ENCODE peak calls at places on chromosomes 13 and 19, in four cellular contexts. One of them, this sample, is unnamed.

GRCh38 chr19:33130433-33130832 is 1.5 kb upstream of the WDR88 start:
- DNase-seq in breast epithelium: no peak
- DNase-seq in transverse colon: no peak
- DNase-seq in endothelial cell of umbilical vein: no peak
- DNase-seq in this sample: no peak

GRCh38 chr13:78806457-78806856 is 147.5 kb upstream of the OBI1 start:
- DNase-seq in breast epithelium: no peak
- DNase-seq in transverse colon: no peak
- DNase-seq in endothelial cell of umbilical vein: peak; percentile 11
- DNase-seq in this sample: no peak

GRCh38 chr19:35164418-35164817 is 9.9 kb downstream of the FXYD5 start:
- DNase-seq in breast epithelium: no peak
- DNase-seq in transverse colon: no peak
- DNase-seq in endothelial cell of umbilical vein: no peak
- DNase-seq in this sample: no peak

GRCh38 chr13:93889430-93889829 is 590.1 kb downstream of the DCT start:
- DNase-seq in endothelial cell of umbilical vein: no peak
- DNase-seq in breast epithelium: no peak
- DNase-seq in transverse colon: no peak
- DNase-seq in this sample: no peak

GRCh38 chr19:51573331-51573730 is 2.2 kb downstream of the ZNF175 start:
- DNase-seq in breast epithelium: no peak
- DNase-seq in transverse colon: no peak
- DNase-seq in endothelial cell of umbilical vein: peak; percentile 34
- DNase-seq in this sample: no peak

GRCh38 chr13:112229445-112229844 is 146.7 kb upstream of the SPACA7 start:
- DNase-seq in transverse colon: no peak
- DNase-seq in breast epithelium: no peak
- DNase-seq in endothelial cell of umbilical vein: no peak
- DNase-seq in this sample: peak; percentile 67

GRCh38 chr13:38321654-38322053 is 28.0 kb upstream of the UFM1 start:
- DNase-seq in endothelial cell of umbilical vein: no peak
- DNase-seq in transverse colon: no peak
- DNase-seq in breast epithelium: no peak
- DNase-seq in this sample: no peak

GRCh38 chr13:42821437-42821836 is 40.1 kb downstream of the FAM216B start:
- DNase-seq in transverse colon: no peak
- DNase-seq in breast epithelium: no peak
- DNase-seq in endothelial cell of umbilical vein: peak; percentile 9
- DNase-seq in this sample: no peak

GRCh38 chr19:7069042-7069903 is at the start of gene ZNF557:
- DNase-seq in transverse colon: peak; percentile 100
- DNase-seq in breast epithelium: peak; percentile 97
- DNase-seq in endothelial cell of umbilical vein: peak; percentile 97
- DNase-seq in this sample: peak; percentile 100
- TF ChIP-seq POLR2A in transverse colon: peak; percentile 71
- TF ChIP-seq POLR2A in breast epithelium: peak; percentile 24
- TF ChIP-seq POLR2A in endothelial cell of umbilical vein: peak; percentile 63
- TF ChIP-seq POLR2A in this sample: peak; percentile 50

GRCh38 chr19:18896421-18896841 is 473 bp upstream of the CERS1 start:
- DNase-seq in endothelial cell of umbilical vein: no peak
- DNase-seq in breast epithelium: no peak
- DNase-seq in transverse colon: no peak
- DNase-seq in this sample: no peak

GRCh38 chr19:18897108-18898029 is 1.4 kb upstream of the CERS1 start:
- DNase-seq in transverse colon: no peak
- DNase-seq in breast epithelium: no peak
- DNase-seq in endothelial cell of umbilical vein: no peak
- DNase-seq in this sample: no peak

GRCh38 chr19:18894254-18895037 is 1.5 kb downstream of the CERS1 start:
- DNase-seq in transverse colon: no peak
- DNase-seq in endothelial cell of umbilical vein: no peak
- DNase-seq in breast epithelium: no peak
- DNase-seq in this sample: no peak

GRCh38 chr19:18895038-18895827 is 725 bp downstream of the CERS1 start:
- DNase-seq in endothelial cell of umbilical vein: peak; percentile 42
- DNase-seq in breast epithelium: no peak
- DNase-seq in transverse colon: peak; percentile 31
- DNase-seq in this sample: no peak

DNA sequence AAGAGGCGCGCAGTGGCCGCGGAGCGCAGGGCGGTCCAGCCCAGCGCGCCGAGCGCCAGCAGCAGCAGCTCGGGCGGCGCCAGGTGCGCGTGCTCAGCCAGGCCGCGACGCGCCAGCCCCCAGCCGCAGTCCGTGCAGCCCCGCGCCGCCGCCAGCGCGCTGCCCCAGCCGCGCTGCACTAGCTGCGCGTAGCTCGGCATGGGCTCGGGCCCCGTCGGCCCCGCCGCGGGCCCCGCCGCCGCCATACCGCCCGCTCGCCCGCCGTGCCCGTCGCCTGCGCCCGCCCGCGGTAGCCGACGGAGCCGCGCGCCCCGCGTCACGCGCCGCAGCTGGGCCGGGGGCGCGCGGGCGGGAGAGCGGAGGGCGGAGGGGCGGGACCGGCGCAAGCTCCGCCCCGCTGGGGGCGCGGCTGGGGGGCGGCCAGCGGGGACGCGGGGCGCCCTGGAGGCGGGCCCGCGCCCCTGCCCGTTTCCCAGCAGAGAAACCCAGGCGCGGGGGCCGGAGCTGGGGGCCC is at the start of gene CERS1:
- DNase-seq in transverse colon: no peak
- DNase-seq in endothelial cell of umbilical vein: no peak
- DNase-seq in breast epithelium: no peak
- DNase-seq in this sample: no peak
- TF ChIP-seq POLR2AphosphoS5 in transverse colon: no peak
- TF ChIP-seq POLR2AphosphoS5 in endothelial cell of umbilical vein: no peak
- TF ChIP-seq POLR2AphosphoS5 in breast epithelium: no peak
- TF ChIP-seq POLR2AphosphoS5 in this sample: no peak

DNA sequence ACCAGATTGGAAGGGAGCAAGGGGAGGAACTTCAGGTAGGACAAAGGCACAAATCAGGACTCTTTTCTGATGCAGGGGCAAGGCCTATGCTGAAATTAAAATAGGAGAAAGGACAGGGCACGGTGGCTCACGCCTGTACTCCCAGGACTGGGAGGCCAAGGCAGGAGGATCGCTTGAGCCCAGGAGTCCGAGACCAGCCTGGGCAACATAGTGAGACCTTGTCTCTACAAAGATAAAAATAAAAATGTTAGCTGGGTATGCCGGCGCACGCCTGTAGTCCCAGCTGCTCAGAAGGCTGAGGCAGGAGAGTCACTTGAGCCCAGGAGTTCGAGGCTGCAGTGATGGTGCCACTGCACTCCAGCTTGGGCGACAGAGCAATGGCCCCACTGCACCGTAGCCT is 5.7 kb downstream of the SLC17A7 start:
- DNase-seq in breast epithelium: no peak
- DNase-seq in transverse colon: no peak
- DNase-seq in endothelial cell of umbilical vein: no peak
- DNase-seq in this sample: no peak
- TF ChIP-seq POLR2A in breast epithelium: no peak
- TF ChIP-seq POLR2A in transverse colon: no peak
- TF ChIP-seq POLR2A in endothelial cell of umbilical vein: no peak
- TF ChIP-seq POLR2A in this sample: no peak

DNA sequence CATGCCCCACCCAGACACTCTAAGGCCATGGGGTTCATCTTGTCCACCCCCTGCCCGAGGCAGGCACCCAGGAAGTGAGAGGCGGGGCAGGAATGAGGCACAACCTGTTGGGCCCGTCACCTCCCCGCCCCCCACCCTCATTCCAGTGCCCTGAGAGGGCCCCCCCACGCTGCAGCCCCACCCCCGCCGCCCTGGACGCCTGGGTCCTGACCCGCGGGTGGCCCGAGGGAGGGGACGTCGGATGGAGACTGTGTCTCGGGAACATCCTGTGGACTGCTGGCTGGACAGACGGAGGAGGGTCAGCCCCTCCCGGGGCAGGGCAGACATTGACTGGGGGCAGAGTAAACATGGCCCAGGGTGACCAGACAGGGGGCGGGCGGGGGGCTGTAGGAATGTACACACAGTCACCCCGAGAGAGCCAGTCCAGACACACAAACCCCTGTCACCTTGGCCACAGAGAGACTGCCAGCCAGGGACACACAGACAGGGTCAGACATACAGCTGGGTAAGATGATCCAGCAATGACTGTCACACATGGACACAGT is 7.4 kb upstream of the JUNB start:
- DNase-seq in transverse colon: peak; percentile 73
- DNase-seq in breast epithelium: peak; percentile 69
- DNase-seq in endothelial cell of umbilical vein: no peak
- DNase-seq in this sample: peak; percentile 82
- TF ChIP-seq POLR2AphosphoS5 in transverse colon: no peak
- TF ChIP-seq POLR2AphosphoS5 in breast epithelium: no peak
- TF ChIP-seq POLR2AphosphoS5 in endothelial cell of umbilical vein: no peak
- TF ChIP-seq POLR2AphosphoS5 in this sample: peak; percentile 68

GRCh38 chr19:58558623-58559274 is 338 bp upstream of the UBE2M start:
- DNase-seq in transverse colon: peak; percentile 99
- DNase-seq in endothelial cell of umbilical vein: peak; percentile 99
- DNase-seq in breast epithelium: peak; percentile 99
- DNase-seq in this sample: peak; percentile 99
- TF ChIP-seq POLR2A in transverse colon: peak; percentile 75
- TF ChIP-seq POLR2A in endothelial cell of umbilical vein: no peak
- TF ChIP-seq POLR2A in breast epithelium: no peak
- TF ChIP-seq POLR2A in this sample: no peak

GRCh38 chr19:54209748-54210494 is 9.3 kb downstream of the RPS9 start:
- DNase-seq in transverse colon: peak; percentile 93
- DNase-seq in endothelial cell of umbilical vein: peak; percentile 96
- DNase-seq in breast epithelium: peak; percentile 75
- DNase-seq in this sample: peak; percentile 90

GRCh38 chr19:54209058-54209747 is 8.5 kb downstream of the RPS9 start:
- DNase-seq in breast epithelium: no peak
- DNase-seq in transverse colon: no peak
- DNase-seq in endothelial cell of umbilical vein: no peak
- DNase-seq in this sample: no peak

GRCh38 chr19:54206831-54207177 is 6.1 kb downstream of the RPS9 start:
- DNase-seq in breast epithelium: no peak
- DNase-seq in endothelial cell of umbilical vein: no peak
- DNase-seq in transverse colon: no peak
- DNase-seq in this sample: no peak

GRCh38 chr19:54208784-54209057 is 8.1 kb downstream of the RPS9 start:
- DNase-seq in breast epithelium: no peak
- DNase-seq in endothelial cell of umbilical vein: no peak
- DNase-seq in transverse colon: no peak
- DNase-seq in this sample: no peak

GRCh38 chr19:54207908-54208783 is 7.5 kb downstream of the RPS9 start:
- DNase-seq in breast epithelium: peak; percentile 62
- DNase-seq in endothelial cell of umbilical vein: peak; percentile 48
- DNase-seq in transverse colon: peak; percentile 72
- DNase-seq in this sample: no peak
- TF ChIP-seq POLR2AphosphoS5 in breast epithelium: peak; percentile 36
- TF ChIP-seq POLR2AphosphoS5 in endothelial cell of umbilical vein: peak; percentile 15
- TF ChIP-seq POLR2AphosphoS5 in transverse colon: peak; percentile 67
- TF ChIP-seq POLR2AphosphoS5 in this sample: no peak

GRCh38 chr19:39531834-39532232 is 819 bp downstream of the EID2B start:
- DNase-seq in breast epithelium: no peak
- DNase-seq in transverse colon: no peak
- DNase-seq in endothelial cell of umbilical vein: no peak
- DNase-seq in this sample: peak; percentile 57

GRCh38 chr19:39533003-39533512 is 406 bp upstream of the EID2B start:
- DNase-seq in transverse colon: no peak
- DNase-seq in endothelial cell of umbilical vein: no peak
- DNase-seq in breast epithelium: no peak
- DNase-seq in this sample: no peak

GRCh38 chr19:39533791-39534190 is 1.1 kb upstream of the EID2B start:
- DNase-seq in breast epithelium: no peak
- DNase-seq in transverse colon: no peak
- DNase-seq in endothelial cell of umbilical vein: no peak
- DNase-seq in this sample: no peak

DNA sequence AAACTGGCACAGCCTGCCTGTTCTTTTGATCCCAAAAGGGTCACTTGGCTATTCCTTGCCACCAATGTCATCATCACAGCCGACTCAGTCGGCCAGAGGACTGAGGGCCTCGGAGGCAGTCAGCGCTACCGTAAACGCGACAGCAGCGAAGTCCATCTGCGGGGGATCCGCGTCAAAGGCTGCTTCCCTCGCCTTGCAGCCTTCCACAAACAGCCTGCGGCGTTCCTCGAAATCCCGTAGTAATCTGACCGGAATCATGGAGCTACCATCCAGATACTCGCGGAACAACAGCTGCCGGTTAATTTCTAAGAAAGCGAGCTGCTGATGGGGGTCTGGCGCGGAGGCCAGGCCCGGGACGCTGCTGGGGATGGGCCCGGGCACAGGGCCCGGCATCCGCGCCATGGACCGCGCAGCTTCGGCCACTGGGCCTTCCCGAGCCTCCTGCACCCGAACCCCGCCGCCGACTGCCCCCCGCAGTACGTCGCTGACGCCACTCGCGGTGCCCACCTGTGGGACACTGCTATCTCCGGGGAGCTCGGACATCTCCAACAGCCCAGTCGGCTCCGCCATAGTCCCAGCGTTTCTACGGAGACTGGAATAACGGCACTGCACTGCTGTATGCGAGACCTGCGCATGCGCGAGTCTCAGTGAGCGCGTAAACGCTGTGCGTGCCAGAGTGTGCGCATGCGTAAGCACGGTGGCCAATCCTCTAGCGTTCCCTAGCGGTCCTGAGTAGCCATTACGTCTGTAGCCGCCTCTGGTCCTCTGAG is at the start of gene EID2B:
- DNase-seq in breast epithelium: peak; percentile 91
- DNase-seq in transverse colon: peak; percentile 95
- DNase-seq in endothelial cell of umbilical vein: peak; percentile 97
- DNase-seq in this sample: peak; percentile 97
- TF ChIP-seq POLR2A in breast epithelium: no peak
- TF ChIP-seq POLR2A in transverse colon: peak; percentile 55
- TF ChIP-seq POLR2A in endothelial cell of umbilical vein: peak; percentile 90
- TF ChIP-seq POLR2A in this sample: no peak

GRCh38 chr19:47752440-47753211 is 7.3 kb downstream of the NOP53 start:
- DNase-seq in endothelial cell of umbilical vein: no peak
- DNase-seq in transverse colon: no peak
- DNase-seq in breast epithelium: no peak
- DNase-seq in this sample: peak; percentile 55

GRCh38 chr19:47754206-47755064 is 9.1 kb downstream of the NOP53 start:
- DNase-seq in endothelial cell of umbilical vein: no peak
- DNase-seq in transverse colon: no peak
- DNase-seq in breast epithelium: no peak
- DNase-seq in this sample: peak; percentile 57

GRCh38 chr19:47755065-47755761 is 9.9 kb downstream of the NOP53 start:
- DNase-seq in transverse colon: no peak
- DNase-seq in endothelial cell of umbilical vein: no peak
- DNase-seq in breast epithelium: no peak
- DNase-seq in this sample: peak; percentile 60

GRCh38 chr19:47749326-47749725 is 4.0 kb downstream of the NOP53 start:
- DNase-seq in endothelial cell of umbilical vein: no peak
- DNase-seq in transverse colon: no peak
- DNase-seq in breast epithelium: no peak
- DNase-seq in this sample: no peak

DNA sequence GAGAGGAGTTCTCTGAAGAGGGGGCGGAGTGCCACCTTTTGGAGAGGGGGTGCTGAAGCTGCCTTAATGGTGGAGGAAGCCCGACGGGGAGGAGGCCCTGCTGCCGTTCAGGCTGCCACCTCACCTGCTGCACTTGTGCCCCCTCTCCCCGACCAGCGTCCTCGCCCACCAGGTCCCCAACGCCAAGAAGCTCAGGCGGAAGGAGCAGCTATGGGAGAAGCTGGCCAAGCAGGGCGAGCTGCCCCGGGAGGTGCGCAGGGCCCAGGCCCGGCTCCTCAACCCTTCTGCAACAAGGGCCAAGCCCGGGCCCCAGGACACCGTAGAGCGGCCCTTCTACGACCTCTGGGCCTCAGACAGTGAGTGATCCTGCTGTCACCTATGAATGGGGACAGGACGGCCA is 5.4 kb downstream of the NOP53 start:
- DNase-seq in endothelial cell of umbilical vein: no peak
- DNase-seq in breast epithelium: no peak
- DNase-seq in transverse colon: no peak
- DNase-seq in this sample: no peak
- TF ChIP-seq POLR2AphosphoS5 in endothelial cell of umbilical vein: no peak
- TF ChIP-seq POLR2AphosphoS5 in breast epithelium: no peak
- TF ChIP-seq POLR2AphosphoS5 in transverse colon: no peak
- TF ChIP-seq POLR2AphosphoS5 in this sample: no peak

GRCh38 chr19:13731147-13731964 is 33.0 kb upstream of the MRI1 start:
- DNase-seq in transverse colon: peak; percentile 98
- DNase-seq in breast epithelium: peak; percentile 95
- DNase-seq in endothelial cell of umbilical vein: peak; percentile 97
- DNase-seq in this sample: peak; percentile 97
- TF ChIP-seq POLR2A in transverse colon: peak; percentile 59
- TF ChIP-seq POLR2A in breast epithelium: peak; percentile 55
- TF ChIP-seq POLR2A in endothelial cell of umbilical vein: peak; percentile 89
- TF ChIP-seq POLR2A in this sample: no peak

This sample was measured in suprapubic skin.